ENCODE peak calls at places on chromosome 15, in eight cellular contexts. One of them, this sample, is unnamed.

GRCh38 chr15:66270932-66271331 is 17.4 kb upstream of the MEGF11 start:
- DNase-seq in tibial nerve: no peak
- DNase-seq in kidney: no peak
- DNase-seq in fibroblast of pulmonary artery: no peak
- DNase-seq in breast epithelium: no peak
- DNase-seq in cardiac muscle cell: no peak
- DNase-seq in transverse colon: no peak
- DNase-seq in mammary epithelial cell: no peak
- DNase-seq in this sample: no peak

GRCh38 chr15:69367231-69367630 is 46.9 kb upstream of the KIF23 start:
- DNase-seq in tibial nerve: no peak
- DNase-seq in kidney: no peak
- DNase-seq in fibroblast of pulmonary artery: no peak
- DNase-seq in breast epithelium: no peak
- DNase-seq in cardiac muscle cell: no peak
- DNase-seq in transverse colon: no peak
- DNase-seq in mammary epithelial cell: no peak
- DNase-seq in this sample: no peak

GRCh38 chr15:99359760-99360159 is 108.5 kb downstream of the LRRC28 start:
- DNase-seq in tibial nerve: no peak
- DNase-seq in kidney: no peak
- DNase-seq in fibroblast of pulmonary artery: no peak
- DNase-seq in breast epithelium: no peak
- DNase-seq in cardiac muscle cell: no peak
- DNase-seq in transverse colon: no peak
- DNase-seq in mammary epithelial cell: no peak
- DNase-seq in this sample: no peak

GRCh38 chr15:78075490-78076230 is 1.9 kb downstream of the TBC1D2B start:
- DNase-seq in tibial nerve: peak; percentile 36
- DNase-seq in kidney: no peak
- DNase-seq in fibroblast of pulmonary artery: peak; percentile 94
- DNase-seq in breast epithelium: peak; percentile 48
- DNase-seq in cardiac muscle cell: peak; percentile 74
- DNase-seq in transverse colon: peak; percentile 70
- DNase-seq in mammary epithelial cell: peak; percentile 72
- DNase-seq in this sample: peak; percentile 96

GRCh38 chr15:22884344-22884743 is 45.9 kb downstream of the NIPA2 start:
- DNase-seq in tibial nerve: no peak
- DNase-seq in kidney: no peak
- DNase-seq in fibroblast of pulmonary artery: no peak
- DNase-seq in breast epithelium: no peak
- DNase-seq in cardiac muscle cell: peak; percentile 9
- DNase-seq in transverse colon: no peak
- DNase-seq in mammary epithelial cell: no peak
- DNase-seq in this sample: no peak

GRCh38 chr15:29570931-29571727 is 251.1 kb downstream of the TJP1 start:
- DNase-seq in tibial nerve: no peak
- DNase-seq in kidney: peak; percentile 65
- DNase-seq in fibroblast of pulmonary artery: peak; percentile 13
- DNase-seq in breast epithelium: no peak
- DNase-seq in cardiac muscle cell: peak; percentile 84
- DNase-seq in transverse colon: peak; percentile 50
- DNase-seq in mammary epithelial cell: peak; percentile 27
- DNase-seq in this sample: peak; percentile 24

GRCh38 chr15:66095871-66096710 is 157.5 kb downstream of the MEGF11 start:
- DNase-seq in tibial nerve: no peak
- DNase-seq in kidney: no peak
- DNase-seq in fibroblast of pulmonary artery: no peak
- DNase-seq in breast epithelium: no peak
- DNase-seq in cardiac muscle cell: no peak
- DNase-seq in transverse colon: no peak
- DNase-seq in mammary epithelial cell: no peak
- DNase-seq in this sample: no peak

GRCh38 chr15:78067328-78068241 is 9.9 kb downstream of the TBC1D2B start:
- DNase-seq in tibial nerve: no peak
- DNase-seq in kidney: no peak
- DNase-seq in fibroblast of pulmonary artery: no peak
- DNase-seq in breast epithelium: no peak
- DNase-seq in cardiac muscle cell: no peak
- DNase-seq in transverse colon: no peak
- DNase-seq in mammary epithelial cell: no peak
- DNase-seq in this sample: no peak

GRCh38 chr15:38496151-38496550 is 42.2 kb downstream of the FAM98B start:
- DNase-seq in tibial nerve: no peak
- DNase-seq in kidney: no peak
- DNase-seq in fibroblast of pulmonary artery: no peak
- DNase-seq in breast epithelium: no peak
- DNase-seq in cardiac muscle cell: no peak
- DNase-seq in transverse colon: no peak
- DNase-seq in mammary epithelial cell: no peak
- DNase-seq in this sample: no peak

GRCh38 chr15:32107477-32108080 is 77.3 kb downstream of the CHRNA7 start:
- DNase-seq in tibial nerve: no peak
- DNase-seq in kidney: no peak
- DNase-seq in fibroblast of pulmonary artery: no peak
- DNase-seq in breast epithelium: no peak
- DNase-seq in cardiac muscle cell: no peak
- DNase-seq in transverse colon: no peak
- DNase-seq in mammary epithelial cell: no peak
- DNase-seq in this sample: no peak

GRCh38 chr15:71785996-71786395 is 24.4 kb upstream of the NR2E3 start:
- DNase-seq in tibial nerve: no peak
- DNase-seq in kidney: no peak
- DNase-seq in fibroblast of pulmonary artery: no peak
- DNase-seq in breast epithelium: no peak
- DNase-seq in cardiac muscle cell: no peak
- DNase-seq in transverse colon: no peak
- DNase-seq in mammary epithelial cell: no peak
- DNase-seq in this sample: no peak

GRCh38 chr15:65910341-65910740 is 41.0 kb downstream of the RAB11A start:
- DNase-seq in tibial nerve: no peak
- DNase-seq in kidney: no peak
- DNase-seq in fibroblast of pulmonary artery: no peak
- DNase-seq in breast epithelium: no peak
- DNase-seq in cardiac muscle cell: no peak
- DNase-seq in transverse colon: no peak
- DNase-seq in mammary epithelial cell: no peak
- DNase-seq in this sample: no peak

GRCh38 chr15:73753250-73754130 is at the start of gene INSYN1:
- DNase-seq in tibial nerve: peak; percentile 26
- DNase-seq in kidney: peak; percentile 80
- DNase-seq in fibroblast of pulmonary artery: peak; percentile 44
- DNase-seq in breast epithelium: no peak
- DNase-seq in cardiac muscle cell: peak; percentile 75
- DNase-seq in transverse colon: peak; percentile 16
- DNase-seq in mammary epithelial cell: no peak
- DNase-seq in this sample: peak; percentile 38

GRCh38 chr15:92385096-92385495 is 8.6 kb upstream of the ST8SIA2 start:
- DNase-seq in tibial nerve: no peak
- DNase-seq in kidney: no peak
- DNase-seq in fibroblast of pulmonary artery: no peak
- DNase-seq in breast epithelium: no peak
- DNase-seq in cardiac muscle cell: no peak
- DNase-seq in transverse colon: no peak
- DNase-seq in mammary epithelial cell: peak; percentile 89
- DNase-seq in this sample: no peak

GRCh38 chr15:22948056-22948455 is 32.1 kb downstream of the CYFIP1 start:
- DNase-seq in tibial nerve: no peak
- DNase-seq in kidney: no peak
- DNase-seq in fibroblast of pulmonary artery: no peak
- DNase-seq in breast epithelium: no peak
- DNase-seq in cardiac muscle cell: no peak
- DNase-seq in transverse colon: no peak
- DNase-seq in mammary epithelial cell: no peak
- DNase-seq in this sample: no peak

DNA sequence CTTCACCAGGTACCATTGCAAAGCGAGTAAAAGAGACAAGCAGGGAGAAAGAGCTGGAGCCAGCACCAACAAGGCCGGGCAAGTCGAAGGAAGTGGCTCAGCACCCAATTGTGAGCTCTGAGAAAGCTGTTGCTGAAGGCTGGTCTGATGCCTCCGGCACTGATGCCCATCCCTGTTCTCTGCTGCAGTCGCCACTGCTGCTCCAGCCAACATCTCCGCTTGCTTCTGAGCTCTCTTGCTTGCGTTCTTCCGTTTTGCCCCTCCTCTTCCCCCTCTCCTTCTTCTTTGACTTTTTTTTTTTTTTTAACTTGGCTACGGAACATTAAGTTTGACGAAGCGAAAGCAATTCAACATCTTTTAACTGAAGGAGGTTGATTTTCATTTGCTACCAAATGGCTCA is 442.9 kb downstream of the MCTP2 start:
- DNase-seq in tibial nerve: no peak
- DNase-seq in kidney: no peak
- DNase-seq in fibroblast of pulmonary artery: no peak
- DNase-seq in breast epithelium: no peak
- DNase-seq in cardiac muscle cell: no peak
- DNase-seq in transverse colon: no peak
- DNase-seq in mammary epithelial cell: peak; percentile 88
- DNase-seq in this sample: no peak
- TF ChIP-seq CTCF in tibial nerve: no peak
- TF ChIP-seq CTCF in kidney: no peak
- TF ChIP-seq CTCF in fibroblast of pulmonary artery: no peak
- TF ChIP-seq CTCF in breast epithelium: no peak
- TF ChIP-seq CTCF in cardiac muscle cell: no peak
- TF ChIP-seq CTCF in transverse colon: no peak
- TF ChIP-seq CTCF in mammary epithelial cell: peak; percentile 8
- TF ChIP-seq CTCF in this sample: no peak

DNA sequence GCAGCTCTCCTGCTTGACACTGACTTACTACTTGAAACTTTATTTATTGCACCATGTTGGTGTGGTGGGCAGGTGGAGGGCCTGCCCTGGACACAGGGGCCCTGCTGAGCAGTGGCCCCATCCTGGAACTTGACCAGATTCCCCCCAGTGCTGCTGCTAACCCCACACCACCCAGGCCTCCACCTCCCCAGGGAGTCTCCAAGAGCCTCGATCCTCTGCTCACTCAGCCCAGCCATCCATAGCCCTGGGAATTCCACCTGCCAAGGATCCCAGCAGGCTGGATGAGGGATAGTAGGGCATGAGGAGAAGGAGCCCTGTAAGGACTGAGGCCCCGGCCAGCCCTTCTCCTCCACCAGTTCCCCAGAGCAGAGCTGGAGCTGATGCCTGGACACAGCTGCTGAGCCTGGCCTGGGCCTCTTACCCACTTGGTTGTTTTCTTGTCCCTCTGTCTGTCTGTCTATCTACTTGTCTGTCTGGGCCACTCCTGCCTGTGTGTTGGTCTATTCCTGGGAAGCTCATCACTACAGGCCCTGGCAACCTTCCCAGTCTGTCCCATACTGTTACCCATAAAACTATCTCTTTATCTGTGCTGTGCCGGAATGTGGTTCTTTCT is 2.8 kb downstream of the CHAC1 start:
- DNase-seq in tibial nerve: no peak
- DNase-seq in kidney: peak; percentile 41
- DNase-seq in fibroblast of pulmonary artery: no peak
- DNase-seq in breast epithelium: no peak
- DNase-seq in cardiac muscle cell: no peak
- DNase-seq in transverse colon: no peak
- DNase-seq in mammary epithelial cell: no peak
- DNase-seq in this sample: no peak
- H3K4me3 ChIP-seq in tibial nerve: no peak overlapping the region
- H3K4me3 ChIP-seq in kidney: no peak overlapping the region
- H3K4me3 ChIP-seq in fibroblast of pulmonary artery: no peak overlapping the region
- H3K4me3 ChIP-seq in breast epithelium: no peak overlapping the region
- H3K4me3 ChIP-seq in cardiac muscle cell: no peak overlapping the region
- H3K4me3 ChIP-seq in transverse colon: no peak overlapping the region
- H3K4me3 ChIP-seq in mammary epithelial cell: no peak overlapping the region
- H3K4me3 ChIP-seq in this sample: no peak overlapping the region

GRCh38 chr15:79593119-79593869 is 161.2 kb downstream of the MINAR1 start:
- DNase-seq in tibial nerve: no peak
- DNase-seq in kidney: no peak
- DNase-seq in fibroblast of pulmonary artery: peak; percentile 21
- DNase-seq in breast epithelium: no peak
- DNase-seq in cardiac muscle cell: peak; percentile 14
- DNase-seq in transverse colon: no peak
- DNase-seq in mammary epithelial cell: no peak
- DNase-seq in this sample: peak; percentile 25

GRCh38 chr15:79592126-79592525 is 160.0 kb downstream of the MINAR1 start:
- DNase-seq in tibial nerve: no peak
- DNase-seq in kidney: no peak
- DNase-seq in fibroblast of pulmonary artery: no peak
- DNase-seq in breast epithelium: no peak
- DNase-seq in cardiac muscle cell: no peak
- DNase-seq in transverse colon: no peak
- DNase-seq in mammary epithelial cell: no peak
- DNase-seq in this sample: no peak

GRCh38 chr15:79598639-79599038 is 166.5 kb downstream of the MINAR1 start:
- DNase-seq in tibial nerve: no peak
- DNase-seq in kidney: no peak
- DNase-seq in fibroblast of pulmonary artery: no peak
- DNase-seq in breast epithelium: no peak
- DNase-seq in cardiac muscle cell: no peak
- DNase-seq in transverse colon: no peak
- DNase-seq in mammary epithelial cell: no peak
- DNase-seq in this sample: no peak

GRCh38 chr15:79595271-79595670 is 163.1 kb downstream of the MINAR1 start:
- DNase-seq in tibial nerve: no peak
- DNase-seq in kidney: no peak
- DNase-seq in fibroblast of pulmonary artery: no peak
- DNase-seq in breast epithelium: no peak
- DNase-seq in cardiac muscle cell: no peak
- DNase-seq in transverse colon: no peak
- DNase-seq in mammary epithelial cell: no peak
- DNase-seq in this sample: no peak

GRCh38 chr15:79595995-79596622 is 164.0 kb downstream of the MINAR1 start:
- DNase-seq in tibial nerve: no peak
- DNase-seq in kidney: no peak
- DNase-seq in fibroblast of pulmonary artery: peak; percentile 77
- DNase-seq in breast epithelium: no peak
- DNase-seq in cardiac muscle cell: peak; percentile 90
- DNase-seq in transverse colon: peak; percentile 47
- DNase-seq in mammary epithelial cell: peak; percentile 81
- DNase-seq in this sample: peak; percentile 87
- TF ChIP-seq CTCF in tibial nerve: peak; percentile 34
- TF ChIP-seq CTCF in kidney: peak; percentile 61
- TF ChIP-seq CTCF in fibroblast of pulmonary artery: peak; percentile 90
- TF ChIP-seq CTCF in breast epithelium: peak; percentile 63
- TF ChIP-seq CTCF in cardiac muscle cell: peak; percentile 91
- TF ChIP-seq CTCF in transverse colon: peak; percentile 75
- TF ChIP-seq CTCF in mammary epithelial cell: peak; percentile 99
- TF ChIP-seq CTCF in this sample: peak; percentile 97

DNA sequence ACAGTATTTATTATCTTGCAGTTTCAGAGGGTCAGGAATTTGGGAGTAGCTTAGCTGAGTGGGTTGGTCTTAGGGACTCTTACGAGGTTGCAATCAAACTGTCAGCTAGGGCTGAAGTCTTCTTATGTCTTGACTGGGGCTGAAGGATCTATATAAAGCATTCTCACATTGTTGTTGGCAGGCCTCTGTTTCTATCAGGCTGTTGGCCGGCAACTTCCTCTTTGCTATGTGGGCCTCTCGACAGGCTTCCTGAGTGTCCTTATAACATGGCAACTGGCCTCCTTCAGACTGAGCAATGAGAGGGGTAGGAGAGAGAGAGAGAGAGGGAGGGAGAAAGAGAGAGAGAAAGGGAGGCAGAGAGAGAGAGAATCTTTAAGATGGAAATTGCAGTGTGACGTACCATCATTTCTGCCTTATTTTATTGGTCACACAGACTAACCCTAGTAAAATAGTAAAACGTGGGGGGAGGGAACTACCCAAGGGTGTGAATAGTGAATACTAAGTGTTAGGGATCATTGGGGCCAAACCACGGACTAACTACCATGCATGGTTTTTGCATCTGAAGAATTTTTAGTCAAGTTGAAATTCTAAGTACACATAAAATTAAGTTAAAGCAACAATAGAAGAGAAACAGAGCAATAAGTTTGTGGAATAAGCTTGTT is 16.1 kb downstream of the FGF7 start:
- DNase-seq in tibial nerve: peak; percentile 14
- DNase-seq in kidney: no peak
- DNase-seq in fibroblast of pulmonary artery: peak; percentile 47
- DNase-seq in breast epithelium: no peak
- DNase-seq in cardiac muscle cell: peak; percentile 72
- DNase-seq in transverse colon: peak; percentile 17
- DNase-seq in mammary epithelial cell: no peak
- DNase-seq in this sample: peak; percentile 65
- H3K4me3 ChIP-seq in tibial nerve: no peak overlapping the region
- H3K4me3 ChIP-seq in kidney: no peak overlapping the region
- H3K4me3 ChIP-seq in fibroblast of pulmonary artery: no peak overlapping the region
- H3K4me3 ChIP-seq in breast epithelium: no peak overlapping the region
- H3K4me3 ChIP-seq in cardiac muscle cell: no peak overlapping the region
- H3K4me3 ChIP-seq in transverse colon: no peak overlapping the region
- H3K4me3 ChIP-seq in mammary epithelial cell: no peak overlapping the region
- H3K4me3 ChIP-seq in this sample: no peak overlapping the region